ENCODE peak calls at places on chromosome 20, in ten cellular contexts. One of them, this sample, is unnamed.

GRCh38 chr20:8361008-8361652 is 229.1 kb downstream of the PLCB1 start:
- DNase-seq in esophagus squamous epithelium: no peak
- DNase-seq in uterus: no peak
- DNase-seq in heart right ventricle: no peak
- DNase-seq in NT2/D1: no peak
- DNase-seq in tibial artery: no peak
- DNase-seq in SK-N-SH: no peak
- DNase-seq in left ventricle myocardium inferior: no peak
- DNase-seq in cardiac muscle cell: peak; percentile 69
- DNase-seq in hepatocyte: no peak
- DNase-seq in this sample: no peak

GRCh38 chr20:55054443-55054842 is 579.0 kb downstream of the DOK5 start:
- DNase-seq in esophagus squamous epithelium: no peak
- DNase-seq in tibial artery: no peak
- DNase-seq in hepatocyte: no peak
- DNase-seq in NT2/D1: no peak
- DNase-seq in cardiac muscle cell: no peak
- DNase-seq in SK-N-SH: no peak
- DNase-seq in heart right ventricle: no peak
- DNase-seq in left ventricle myocardium inferior: no peak
- DNase-seq in uterus: no peak
- DNase-seq in this sample: no peak

GRCh38 chr20:53116733-53117132 is 144.6 kb downstream of the TSHZ2 start:
- DNase-seq in cardiac muscle cell: no peak
- DNase-seq in heart right ventricle: no peak
- DNase-seq in hepatocyte: no peak
- DNase-seq in SK-N-SH: no peak
- DNase-seq in left ventricle myocardium inferior: no peak
- DNase-seq in uterus: no peak
- DNase-seq in tibial artery: no peak
- DNase-seq in NT2/D1: no peak
- DNase-seq in esophagus squamous epithelium: no peak
- DNase-seq in this sample: no peak

GRCh38 chr20:24470031-24470781 is 777 bp downstream of the SYNDIG1 start:
- DNase-seq in SK-N-SH: peak; percentile 33
- DNase-seq in esophagus squamous epithelium: no peak
- DNase-seq in heart right ventricle: no peak
- DNase-seq in hepatocyte: peak; percentile 28
- DNase-seq in left ventricle myocardium inferior: no peak
- DNase-seq in uterus: no peak
- DNase-seq in NT2/D1: no peak
- DNase-seq in tibial artery: no peak
- DNase-seq in cardiac muscle cell: no peak
- DNase-seq in this sample: no peak

GRCh38 chr20:41366546-41367392 is at the start of gene EMILIN3:
- DNase-seq in heart right ventricle: no peak
- DNase-seq in esophagus squamous epithelium: no peak
- DNase-seq in NT2/D1: peak; percentile 23
- DNase-seq in tibial artery: no peak
- DNase-seq in uterus: no peak
- DNase-seq in SK-N-SH: peak; percentile 85
- DNase-seq in hepatocyte: peak; percentile 62
- DNase-seq in left ventricle myocardium inferior: no peak
- DNase-seq in cardiac muscle cell: no peak
- DNase-seq in this sample: no peak

GRCh38 chr20:8357703-8358102 is 225.6 kb downstream of the PLCB1 start:
- DNase-seq in left ventricle myocardium inferior: no peak
- DNase-seq in heart right ventricle: no peak
- DNase-seq in SK-N-SH: no peak
- DNase-seq in tibial artery: no peak
- DNase-seq in hepatocyte: no peak
- DNase-seq in cardiac muscle cell: no peak
- DNase-seq in uterus: no peak
- DNase-seq in NT2/D1: no peak
- DNase-seq in esophagus squamous epithelium: no peak
- DNase-seq in this sample: no peak

GRCh38 chr20:23350855-23351838 is 556 bp downstream of the NXT1 start:
- DNase-seq in left ventricle myocardium inferior: peak; percentile 26
- DNase-seq in SK-N-SH: peak; percentile 56
- DNase-seq in heart right ventricle: peak; percentile 43
- DNase-seq in tibial artery: peak; percentile 58
- DNase-seq in uterus: peak; percentile 52
- DNase-seq in NT2/D1: no peak
- DNase-seq in hepatocyte: peak; percentile 67
- DNase-seq in esophagus squamous epithelium: no peak
- DNase-seq in cardiac muscle cell: peak; percentile 38
- DNase-seq in this sample: no peak

GRCh38 chr20:20521736-20522135 is 153.8 kb downstream of the INSM1 start:
- DNase-seq in left ventricle myocardium inferior: no peak
- DNase-seq in SK-N-SH: no peak
- DNase-seq in hepatocyte: no peak
- DNase-seq in esophagus squamous epithelium: no peak
- DNase-seq in NT2/D1: no peak
- DNase-seq in heart right ventricle: no peak
- DNase-seq in cardiac muscle cell: no peak
- DNase-seq in tibial artery: no peak
- DNase-seq in uterus: no peak
- DNase-seq in this sample: no peak

GRCh38 chr20:46709459-46710148 is at the start of gene SLC2A10:
- DNase-seq in cardiac muscle cell: peak; percentile 75
- DNase-seq in uterus: peak; percentile 54
- DNase-seq in heart right ventricle: peak; percentile 64
- DNase-seq in left ventricle myocardium inferior: peak; percentile 66
- DNase-seq in NT2/D1: no peak
- DNase-seq in esophagus squamous epithelium: no peak
- DNase-seq in tibial artery: peak; percentile 49
- DNase-seq in hepatocyte: peak; percentile 86
- DNase-seq in SK-N-SH: peak; percentile 87
- DNase-seq in this sample: no peak

GRCh38 chr20:6588296-6588695 is 179.2 kb upstream of the BMP2 start:
- DNase-seq in SK-N-SH: no peak
- DNase-seq in hepatocyte: no peak
- DNase-seq in left ventricle myocardium inferior: no peak
- DNase-seq in cardiac muscle cell: peak; percentile 74
- DNase-seq in uterus: no peak
- DNase-seq in esophagus squamous epithelium: no peak
- DNase-seq in NT2/D1: no peak
- DNase-seq in tibial artery: no peak
- DNase-seq in heart right ventricle: no peak
- DNase-seq in this sample: no peak

GRCh38 chr20:4014031-4014474 is 1.3 kb downstream of the RNF24 start:
- DNase-seq in left ventricle myocardium inferior: no peak
- DNase-seq in hepatocyte: peak; percentile 82
- DNase-seq in SK-N-SH: peak; percentile 61
- DNase-seq in tibial artery: no peak
- DNase-seq in uterus: peak; percentile 55
- DNase-seq in esophagus squamous epithelium: no peak
- DNase-seq in cardiac muscle cell: peak; percentile 86
- DNase-seq in heart right ventricle: peak; percentile 52
- DNase-seq in NT2/D1: no peak
- DNase-seq in this sample: peak; percentile 83

DNA sequence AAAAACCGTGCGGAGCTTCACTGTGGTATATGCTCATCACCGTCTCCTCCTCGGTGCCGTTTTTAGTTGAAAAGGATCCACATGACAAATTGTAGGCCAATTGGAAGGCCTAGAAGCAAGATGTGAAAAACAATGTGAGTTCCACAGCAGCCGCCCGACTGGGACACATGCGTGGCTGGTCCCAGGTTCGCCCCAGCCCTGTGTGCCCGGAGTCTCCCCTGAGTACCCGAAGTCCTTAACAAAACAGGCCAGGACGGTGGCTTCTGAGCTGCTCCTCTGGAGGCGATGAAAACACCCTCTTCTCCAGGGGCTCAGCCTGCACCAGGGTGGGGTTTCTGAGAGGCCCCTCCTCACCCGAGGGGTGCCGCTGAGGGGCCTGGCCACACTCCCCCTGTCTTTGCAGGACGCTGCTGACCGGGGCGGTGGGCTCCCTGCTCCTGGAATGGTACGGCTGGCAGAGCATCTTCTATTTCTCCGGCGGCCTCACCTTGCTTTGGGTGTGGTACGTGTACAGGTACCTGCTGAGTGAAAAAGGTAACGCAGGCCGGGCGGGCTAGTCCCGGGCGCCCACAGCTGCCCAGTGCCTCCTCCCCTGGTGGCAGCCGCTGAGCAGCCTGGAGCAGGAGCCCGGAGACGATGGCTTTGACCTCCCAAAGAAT is 9.8 kb downstream of the SLC17A9 start:
- DNase-seq in SK-N-SH: no peak
- DNase-seq in heart right ventricle: no peak
- DNase-seq in tibial artery: no peak
- DNase-seq in esophagus squamous epithelium: no peak
- DNase-seq in cardiac muscle cell: no peak
- DNase-seq in uterus: no peak
- DNase-seq in left ventricle myocardium inferior: no peak
- DNase-seq in hepatocyte: no peak
- DNase-seq in NT2/D1: no peak
- DNase-seq in this sample: no peak
- H3K36me3 ChIP-seq in SK-N-SH: no peaks in the 10 kb centered on the region
- H3K36me3 ChIP-seq in heart right ventricle: no peaks in the 10 kb centered on the region
- H3K36me3 ChIP-seq in tibial artery: no peaks in the 10 kb centered on the region
- H3K36me3 ChIP-seq in esophagus squamous epithelium: no peaks in the 10 kb centered on the region
- H3K36me3 ChIP-seq in cardiac muscle cell: no peaks in the 10 kb centered on the region
- H3K36me3 ChIP-seq in uterus: no peaks in the 10 kb centered on the region
- H3K36me3 ChIP-seq in left ventricle myocardium inferior: no peaks in the 10 kb centered on the region
- H3K36me3 ChIP-seq in hepatocyte: no peaks in the 10 kb centered on the region
- H3K36me3 ChIP-seq in NT2/D1: no peaks in the 10 kb centered on the region
- H3K36me3 ChIP-seq in this sample: no peaks in the 10 kb centered on the region

DNA sequence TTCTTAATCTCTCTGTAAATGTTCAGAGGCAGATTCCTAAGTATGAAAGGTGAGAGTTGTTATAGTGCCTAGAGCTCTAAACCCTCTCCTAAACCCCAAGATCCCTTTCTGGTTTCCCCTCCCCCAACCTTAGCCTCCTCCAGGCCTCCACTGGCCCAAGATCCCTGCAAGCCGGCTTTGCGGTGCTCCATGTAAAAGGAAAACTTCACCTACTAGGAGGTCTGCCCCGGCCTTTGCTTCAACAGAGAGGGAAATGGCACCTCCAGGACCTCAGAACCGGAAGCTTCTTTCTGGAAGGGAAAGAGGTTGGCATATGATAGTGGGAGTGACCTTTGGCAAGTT is 2.3 kb downstream of the RRBP1 start:
- DNase-seq in hepatocyte: no peak
- DNase-seq in cardiac muscle cell: peak; percentile 33
- DNase-seq in tibial artery: no peak
- DNase-seq in esophagus squamous epithelium: no peak
- DNase-seq in NT2/D1: no peak
- DNase-seq in uterus: no peak
- DNase-seq in SK-N-SH: no peak
- DNase-seq in heart right ventricle: peak; percentile 22
- DNase-seq in left ventricle myocardium inferior: no peak
- DNase-seq in this sample: no peak
- H3K36me3 ChIP-seq in hepatocyte: no peaks in the 10 kb centered on the region
- H3K36me3 ChIP-seq in cardiac muscle cell: no peaks in the 10 kb centered on the region
- H3K36me3 ChIP-seq in tibial artery: no peaks in the 10 kb centered on the region
- H3K36me3 ChIP-seq in esophagus squamous epithelium: peaks cover 46% of the 10 kb centered on the region
- H3K36me3 ChIP-seq in NT2/D1: peaks cover 56% of the 10 kb centered on the region
- H3K36me3 ChIP-seq in uterus: no peaks in the 10 kb centered on the region
- H3K36me3 ChIP-seq in SK-N-SH: peaks cover 30% of the 10 kb centered on the region
- H3K36me3 ChIP-seq in heart right ventricle: peaks cover 46% of the 10 kb centered on the region
- H3K36me3 ChIP-seq in left ventricle myocardium inferior: peaks cover 15% of the 10 kb centered on the region
- H3K36me3 ChIP-seq in this sample: no peaks in the 10 kb centered on the region

DNA sequence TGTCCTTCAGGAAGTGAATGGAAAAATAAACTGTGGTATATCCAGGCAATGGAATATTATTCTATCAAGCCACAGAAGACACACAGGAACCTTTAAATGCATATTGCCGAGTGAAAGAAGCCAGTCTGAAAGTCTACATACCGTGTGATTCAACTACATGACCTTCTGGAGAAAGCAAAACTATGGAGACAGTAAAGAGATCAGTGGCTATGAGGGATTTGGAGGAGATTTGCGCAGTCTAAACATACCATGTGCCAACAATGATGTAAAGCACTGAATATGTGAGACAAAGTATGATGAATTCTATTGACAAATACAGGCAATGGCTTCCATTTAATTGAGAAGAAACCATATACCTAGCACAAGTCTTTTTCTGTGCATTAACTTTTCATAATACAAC is 518.3 kb upstream of the ZNF337 start:
- DNase-seq in cardiac muscle cell: no peak
- DNase-seq in tibial artery: no peak
- DNase-seq in SK-N-SH: no peak
- DNase-seq in heart right ventricle: no peak
- DNase-seq in uterus: no peak
- DNase-seq in left ventricle myocardium inferior: no peak
- DNase-seq in esophagus squamous epithelium: no peak
- DNase-seq in NT2/D1: no peak
- DNase-seq in hepatocyte: no peak
- DNase-seq in this sample: no peak
- H3K36me3 ChIP-seq in cardiac muscle cell: no peaks in the 10 kb centered on the region
- H3K36me3 ChIP-seq in tibial artery: no peaks in the 10 kb centered on the region
- H3K36me3 ChIP-seq in SK-N-SH: no peaks in the 10 kb centered on the region
- H3K36me3 ChIP-seq in heart right ventricle: no peaks in the 10 kb centered on the region
- H3K36me3 ChIP-seq in uterus: no peaks in the 10 kb centered on the region
- H3K36me3 ChIP-seq in left ventricle myocardium inferior: no peaks in the 10 kb centered on the region
- H3K36me3 ChIP-seq in esophagus squamous epithelium: no peaks in the 10 kb centered on the region
- H3K36me3 ChIP-seq in NT2/D1: no peaks in the 10 kb centered on the region
- H3K36me3 ChIP-seq in hepatocyte: no peaks in the 10 kb centered on the region
- H3K36me3 ChIP-seq in this sample: no peaks in the 10 kb centered on the region

DNA sequence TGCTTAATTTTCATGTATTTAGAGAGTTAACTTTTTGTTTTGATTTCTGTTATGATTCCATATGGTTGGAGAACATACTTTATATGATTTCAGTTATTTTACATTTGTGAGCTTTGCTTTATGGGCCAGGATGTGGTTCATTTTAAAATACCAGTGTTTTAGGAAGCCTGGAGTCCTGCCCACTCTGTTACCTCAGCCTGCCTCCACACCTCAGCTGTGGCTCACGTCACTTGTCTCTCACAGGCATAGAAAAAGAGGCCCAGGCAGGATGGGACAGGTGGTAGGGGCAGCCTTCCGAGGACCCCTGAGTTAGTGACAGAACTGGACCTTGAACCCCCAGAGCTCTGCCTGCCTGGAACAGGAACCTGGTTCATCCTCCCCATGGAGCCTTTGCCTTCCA is 16.0 kb downstream of the PSMF1 start:
- DNase-seq in esophagus squamous epithelium: no peak
- DNase-seq in NT2/D1: no peak
- DNase-seq in hepatocyte: no peak
- DNase-seq in SK-N-SH: no peak
- DNase-seq in cardiac muscle cell: no peak
- DNase-seq in tibial artery: no peak
- DNase-seq in uterus: no peak
- DNase-seq in heart right ventricle: no peak
- DNase-seq in left ventricle myocardium inferior: no peak
- DNase-seq in this sample: no peak
- H3K36me3 ChIP-seq in esophagus squamous epithelium: peaks cover 92% of the 10 kb centered on the region
- H3K36me3 ChIP-seq in NT2/D1: peaks cover 66% of the 10 kb centered on the region
- H3K36me3 ChIP-seq in hepatocyte: no peaks in the 10 kb centered on the region
- H3K36me3 ChIP-seq in SK-N-SH: peaks cover 75% of the 10 kb centered on the region
- H3K36me3 ChIP-seq in cardiac muscle cell: peaks cover 36% of the 10 kb centered on the region
- H3K36me3 ChIP-seq in tibial artery: peaks cover 65% of the 10 kb centered on the region
- H3K36me3 ChIP-seq in uterus: no peaks in the 10 kb centered on the region
- H3K36me3 ChIP-seq in heart right ventricle: peaks cover 93% of the 10 kb centered on the region
- H3K36me3 ChIP-seq in left ventricle myocardium inferior: peaks cover 89% of the 10 kb centered on the region
- H3K36me3 ChIP-seq in this sample: peaks cover 15% of the 10 kb centered on the region

GRCh38 chr20:32451340-32451681 is 93.2 kb downstream of the ASXL1 start:
- DNase-seq in NT2/D1: no peak
- DNase-seq in heart right ventricle: no peak
- DNase-seq in tibial artery: no peak
- DNase-seq in hepatocyte: no peak
- DNase-seq in left ventricle myocardium inferior: no peak
- DNase-seq in esophagus squamous epithelium: no peak
- DNase-seq in cardiac muscle cell: no peak
- DNase-seq in SK-N-SH: no peak
- DNase-seq in uterus: peak; percentile 11
- DNase-seq in this sample: no peak
- H3K36me3 ChIP-seq in NT2/D1: peaks cover 89% of the 10 kb centered on the region
- H3K36me3 ChIP-seq in heart right ventricle: peaks cover 85% of the 10 kb centered on the region
- H3K36me3 ChIP-seq in tibial artery: no peaks in the 10 kb centered on the region
- H3K36me3 ChIP-seq in hepatocyte: peaks cover 5% of the 10 kb centered on the region
- H3K36me3 ChIP-seq in left ventricle myocardium inferior: peaks cover 32% of the 10 kb centered on the region
- H3K36me3 ChIP-seq in esophagus squamous epithelium: peaks cover 64% of the 10 kb centered on the region
- H3K36me3 ChIP-seq in cardiac muscle cell: peaks cover 30% of the 10 kb centered on the region
- H3K36me3 ChIP-seq in SK-N-SH: peaks cover 7% of the 10 kb centered on the region
- H3K36me3 ChIP-seq in uterus: no peaks in the 10 kb centered on the region
- H3K36me3 ChIP-seq in this sample: peaks cover 9% of the 10 kb centered on the region

This sample was measured in breast epithelium.